ENCODE peak calls at places on chromosomes 1 and 21, in six cellular contexts. M is lower lobe of right lung, U is GM23248, E is ascending aorta, S is HCT116, F is sigmoid colon. R is an unnamed sample.

GRCh38 chr1:22289251-22289995 is 146.5 kb upstream of the WNT4 start:
- DNase-seq in U (no peak), E (no peak), S (no peak), M (no peak), F (no peak), R (no peak)

GRCh38 chr1:59367269-59368006 is 70.5 kb downstream of the FGGY start:
- DNase-seq in F (peak; percentile 87), E (peak; percentile 10), U (peak; percentile 93), M (peak; percentile 65), S (no peak), R (no peak)

GRCh38 chr1:236394905-236395779 is 1.1 kb downstream of the EDARADD start:
- DNase-seq in E (no peak), U (peak; percentile 45), F (no peak), M (no peak), S (no peak), R (no peak)

GRCh38 chr1:161166669-161167548 is 683 bp downstream of the PPOX start:
- DNase-seq in F (no peak), M (no peak), S (no peak), U (peak; percentile 53), E (no peak), R (no peak)

GRCh38 chr1:7827134-7827955 is 25.5 kb downstream of the UTS2 start:
- DNase-seq in U (no peak), E (no peak), M (no peak), F (no peak), S (no peak), R (no peak)

GRCh38 chr1:245086389-245086969 is 68.3 kb upstream of the KIF26B start:
- DNase-seq in M (no peak), F (no peak), S (no peak), E (no peak), U (peak; percentile 70), R (no peak)

GRCh38 chr21:34996304-34997081 is 52.6 kb downstream of the RUNX1 start:
- DNase-seq in U (peak; percentile 86), S (no peak), M (peak; percentile 76), F (peak; percentile 85), E (no peak), R (no peak)

GRCh38 chr1:3735683-3736070 is 16.6 kb upstream of the CCDC27 start:
- DNase-seq in M (no peak), U (no peak), E (no peak), S (no peak), F (no peak), R (no peak)

GRCh38 chr1:40133122-40133665 is 28.0 kb upstream of the RLF start:
- DNase-seq in E (no peak), U (peak; percentile 37), F (no peak), S (no peak), M (no peak), R (no peak)

GRCh38 chr1:171245458-171246064 is 2.7 kb upstream of the FMO1 start:
- DNase-seq in F (no peak), U (peak; percentile 65), S (peak; percentile 45), E (no peak), M (no peak), R (peak; percentile 20)

GRCh38 chr21:26374817-26375216 is 198.3 kb downstream of the CYYR1 start:
- DNase-seq in F (no peak), S (no peak), U (no peak), E (no peak), M (no peak), R (no peak)

GRCh38 chr1:185291647-185292046 is 25.4 kb downstream of the IVNS1ABP start:
- DNase-seq in F (no peak), S (no peak), M (no peak), E (no peak), U (no peak), R (no peak)

GRCh38 chr1:6351480-6352137 is 42.0 kb downstream of the ACOT7 start:
- DNase-seq in F (peak; percentile 74), M (no peak), S (no peak), U (no peak), E (no peak), R (no peak)

GRCh38 chr1:176744142-176744541 is 281.2 kb downstream of the PAPPA2 start:
- DNase-seq in F (no peak), E (no peak), S (no peak), U (no peak), M (no peak), R (no peak)

GRCh38 chr1:23169727-23170335 is 1.2 kb upstream of the LUZP1 start:
- DNase-seq in S (peak; percentile 64), M (peak; percentile 81), E (peak; percentile 35), U (peak; percentile 99), F (peak; percentile 88), R (no peak)

GRCh38 chr1:230807029-230807428 is 59.8 kb downstream of the CAPN9 start:
- DNase-seq in S (no peak), E (peak; percentile 40), M (no peak), F (peak; percentile 84), U (no peak), R (peak; percentile 97)

DNA sequence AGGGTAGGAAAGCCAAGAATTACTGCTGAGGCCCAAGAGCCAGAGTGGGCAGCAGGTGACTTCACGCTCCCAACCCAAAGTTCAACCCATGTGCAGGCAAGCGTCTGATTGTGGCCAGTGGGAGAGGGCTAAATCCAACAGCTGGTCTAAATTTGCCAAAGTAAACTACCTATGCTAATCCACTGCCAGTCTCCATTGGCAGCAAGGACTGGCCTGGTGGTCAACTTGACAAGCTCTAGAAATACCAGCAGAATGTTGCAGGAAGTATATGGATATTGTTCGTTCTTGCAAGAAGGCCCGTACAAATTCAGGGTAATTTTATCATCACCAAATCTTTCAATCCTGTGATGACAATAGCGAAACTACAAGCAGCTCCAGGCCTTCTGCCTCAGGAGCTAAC is 1.5 kb downstream of the TMEM63A start:
- DNase-seq in S (no peak), U (no peak), F (no peak), M (peak; percentile 18), E (no peak), R (no peak)
- H3K27ac ChIP-seq in S (no peak overlapping the region), U (peak overlapping the region; percentile 41), F (peak overlapping the region; percentile 88), M (peak overlapping the region; percentile 97), E (peak overlapping the region; percentile 87), R (peak overlapping the region; percentile 94)

GRCh38 chr1:203128691-203129500 is 1.4 kb downstream of the ADORA1 start:
- DNase-seq in S (no peak), U (no peak), F (no peak), M (no peak), E (no peak), R (no peak)

GRCh38 chr1:203127672-203128611 is at the start of gene ADORA1:
- DNase-seq in E (no peak), F (peak; percentile 87), M (peak; percentile 68), S (peak; percentile 10), U (peak; percentile 88), R (no peak)

GRCh38 chr1:203130358-203130992 is 2.9 kb downstream of the ADORA1 start:
- DNase-seq in F (peak; percentile 41), M (no peak), S (no peak), E (no peak), U (no peak), R (no peak)

GRCh38 chr1:203131548-203132200 is 4.1 kb downstream of the ADORA1 start:
- DNase-seq in F (peak; percentile 26), S (no peak), E (no peak), U (no peak), M (no peak), R (no peak)

DNA sequence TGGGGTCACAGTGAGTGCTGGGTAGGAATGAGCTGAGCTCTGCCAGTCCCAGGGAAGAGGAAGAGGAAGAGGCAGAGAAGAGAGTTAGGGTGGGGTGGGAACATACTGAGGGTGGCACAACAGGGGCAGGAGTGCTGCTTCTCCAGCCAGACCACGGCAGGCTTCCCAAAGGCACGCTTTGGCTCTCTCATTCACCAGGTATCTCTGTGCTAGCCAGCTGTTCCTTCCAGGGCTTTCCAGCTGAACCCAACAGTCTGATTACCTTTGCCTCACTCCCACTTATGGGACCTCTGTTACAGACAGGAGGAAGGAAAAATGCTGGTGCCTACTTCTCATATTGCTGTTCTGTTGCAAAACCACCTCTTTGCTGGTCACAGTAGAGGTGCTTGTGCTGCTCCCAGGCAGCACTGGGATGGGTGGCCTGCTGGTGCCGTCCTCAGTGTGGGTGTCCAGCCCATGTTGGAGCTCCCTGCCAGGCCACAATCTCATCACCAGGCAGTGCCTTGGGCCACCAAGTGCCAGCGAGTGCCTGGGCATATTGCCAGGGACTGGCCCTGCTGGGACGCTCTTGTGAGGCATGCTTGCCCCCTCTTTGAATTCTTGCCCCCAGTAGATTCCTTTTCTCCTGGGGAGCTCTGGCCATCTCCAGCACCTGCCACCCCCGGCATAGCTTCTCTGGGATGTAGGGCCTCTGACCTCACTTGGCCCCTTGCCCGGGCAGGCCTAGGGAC is 2.1 kb downstream of the ADORA1 start:
- DNase-seq in U (peak; percentile 11), E (no peak), S (no peak), M (no peak), F (no peak), R (peak; percentile 73)
- H3K27ac ChIP-seq in U (no peak overlapping the region), E (no peak overlapping the region), S (no peak overlapping the region), M (no peak overlapping the region), F (no peak overlapping the region), R (peak overlapping the region; percentile 92)

DNA sequence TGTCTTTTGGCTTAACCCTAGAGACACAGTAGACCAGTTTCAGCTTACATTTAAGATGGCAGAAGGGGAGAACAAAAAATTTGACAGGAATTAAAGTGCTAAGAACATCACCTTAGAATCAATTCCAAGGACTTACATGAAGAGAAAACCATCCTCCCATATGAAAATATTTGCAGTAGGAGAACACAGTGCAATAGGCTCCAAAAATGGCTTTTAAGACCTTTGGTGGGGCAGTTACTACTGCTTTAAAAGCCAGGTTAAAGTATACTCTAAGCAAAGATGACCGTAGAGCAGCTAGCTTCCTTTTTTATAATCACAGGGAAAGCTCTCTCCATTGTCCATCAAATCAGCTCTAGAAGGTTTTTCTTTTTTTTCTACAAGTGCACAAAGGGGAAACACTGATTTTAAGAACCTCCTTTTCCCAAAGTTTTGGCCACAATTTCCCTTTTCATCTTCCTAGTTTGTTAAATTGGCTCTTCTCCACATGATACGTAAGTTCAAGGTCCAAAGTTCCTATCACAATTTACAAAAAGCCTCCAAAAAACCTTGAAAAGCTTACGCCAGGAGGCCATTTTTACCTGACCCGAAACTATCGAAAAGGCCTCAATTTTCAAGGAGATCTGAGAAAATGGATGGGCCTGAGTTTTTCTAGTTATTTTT is 3.3 kb downstream of the TXNIP start:
- DNase-seq in E (no peak), M (no peak), F (no peak), S (no peak), U (no peak), R (no peak)
- H3K27ac ChIP-seq in E (peak overlapping the region; percentile 95), M (peak overlapping the region; percentile 96), F (peak overlapping the region; percentile 95), S (no peak overlapping the region), U (no peak overlapping the region), R (no peak overlapping the region)

DNA sequence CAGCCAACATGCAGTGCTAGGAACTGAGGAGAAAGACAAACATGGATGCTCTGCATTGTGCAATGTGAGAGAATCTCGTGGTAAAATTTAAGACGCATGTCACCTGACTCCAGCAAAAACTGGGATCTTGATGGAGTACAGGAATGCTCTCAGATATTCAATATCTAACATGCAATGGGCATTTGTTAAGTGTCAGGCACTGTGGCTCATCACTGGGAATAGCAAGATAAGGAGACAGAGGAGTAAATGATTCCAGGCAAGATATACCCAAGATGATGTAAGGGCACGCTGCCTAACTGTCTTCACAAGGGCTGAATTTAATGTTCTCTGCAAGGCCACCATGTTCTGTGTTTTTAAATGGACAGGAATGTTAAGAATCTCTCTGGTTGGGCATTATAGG is 67.8 kb downstream of the LPAR3 start:
- DNase-seq in E (no peak), S (no peak), F (no peak), U (no peak), M (no peak), R (no peak)
- H3K27ac ChIP-seq in E (no peak overlapping the region), S (no peak overlapping the region), F (no peak overlapping the region), U (no peak overlapping the region), M (no peak overlapping the region), R (no peak overlapping the region)

R was measured in caudate nucleus.